ENCODE peak calls at places on chromosome 7, in seven cellular contexts. V, H, A, O, I, E and Y are unnamed samples.

GRCh38 chr7:22718911-22719420 is 8.0 kb upstream of the IL6 start:
- DNase-seq in H (no peak), O (no peak), E (no peak), A (no peak), V (no peak), I (no peak), Y (no peak)

GRCh38 chr7:33243319-33243881 is 114.0 kb downstream of the BBS9 start:
- DNase-seq in V (no peak), O (no peak), I (no peak), A (peak; percentile 24), E (no peak), H (peak; percentile 36), Y (no peak)

GRCh38 chr7:54115028-54115763 is 427.0 kb upstream of the VSTM2A start:
- DNase-seq in H (no peak), A (no peak), V (no peak), E (no peak), I (no peak), O (no peak), Y (no peak)

GRCh38 chr7:73708961-73709360 is 10.5 kb downstream of the STX1A start:
- DNase-seq in A (no peak), V (no peak), O (no peak), E (no peak), I (no peak), H (no peak), Y (no peak)

GRCh38 chr7:98192781-98193457 is 18.3 kb upstream of the BHLHA15 start:
- DNase-seq in A (no peak), V (no peak), H (no peak), E (no peak), O (no peak), I (no peak), Y (no peak)

GRCh38 chr7:39271386-39271785 is 293.7 kb downstream of the POU6F2 start:
- DNase-seq in O (no peak), V (peak; percentile 57), E (no peak), H (no peak), I (no peak), A (peak; percentile 17), Y (no peak)

GRCh38 chr7:81659697-81660395 is 110.0 kb downstream of the HGF start:
- DNase-seq in A (no peak), O (no peak), I (no peak), H (no peak), V (no peak), E (no peak), Y (no peak)

GRCh38 chr7:137086896-137087295 is 218.4 kb downstream of the CHRM2 start:
- DNase-seq in H (no peak), V (no peak), O (no peak), I (no peak), E (no peak), A (no peak), Y (no peak)

GRCh38 chr7:143003393-143004051 is 23.4 kb downstream of the OR9A2 start:
- DNase-seq in I (no peak), A (no peak), E (peak; percentile 33), V (peak; percentile 21), O (peak; percentile 10), H (peak; percentile 37), Y (peak; percentile 16)

GRCh38 chr7:128380807-128381130 is 19.3 kb upstream of the PRRT4 start:
- DNase-seq in A (no peak), O (no peak), E (no peak), I (no peak), H (no peak), V (no peak), Y (no peak)

GRCh38 chr7:148575640-148576411 is 14.7 kb upstream of the C7orf33 start:
- DNase-seq in H (peak; percentile 46), V (peak; percentile 33), E (peak; percentile 33), I (peak; percentile 48), O (peak; percentile 56), A (peak; percentile 25), Y (peak; percentile 47)

GRCh38 chr7:133585003-133585668 is 332.3 kb downstream of the EXOC4 start:
- DNase-seq in A (no peak), E (no peak), V (no peak), I (no peak), O (no peak), H (no peak), Y (no peak)

GRCh38 chr7:120933475-120933874 is 17.1 kb upstream of the ING3 start:
- DNase-seq in O (no peak), H (no peak), V (no peak), I (no peak), A (no peak), E (no peak), Y (no peak)

GRCh38 chr7:128938524-128939074 is 872 bp downstream of the IRF5 start:
- DNase-seq in V (no peak), E (no peak), I (no peak), H (no peak), A (no peak), O (no peak), Y (peak; percentile 14)

GRCh38 chr7:143038635-143039034 is 11.7 kb upstream of the OR9A2 start:
- DNase-seq in O (no peak), A (no peak), H (no peak), E (no peak), I (no peak), V (no peak), Y (no peak)

GRCh38 chr7:73968511-73968910 is 59.5 kb upstream of the ELN start:
- DNase-seq in I (no peak), V (no peak), E (no peak), O (no peak), H (no peak), A (no peak), Y (no peak)

GRCh38 chr7:13989138-13989943 is at the start of gene ETV1:
- DNase-seq in V (peak; percentile 86), H (peak; percentile 79), I (no peak), E (peak; percentile 4), A (peak; percentile 76), O (no peak), Y (no peak)

GRCh38 chr7:52168085-52168484 is 851.5 kb upstream of the COBL start:
- DNase-seq in A (no peak), H (peak; percentile 4), E (no peak), V (no peak), O (no peak), I (no peak), Y (no peak)